ENCODE peak calls at places on chromosomes 11 and 22, in seven cellular contexts. One of them, this sample, is unnamed.

GRCh38 chr22:30408388-30409101 is 11.7 kb downstream of the SEC14L2 start:
- DNase-seq in endodermal cell: no peak
- DNase-seq in upper lobe of right lung: no peak
- DNase-seq in brain microvascular endothelial cell: peak
- DNase-seq in esophagus squamous epithelium: no peak
- DNase-seq in IMR-90: peak
- DNase-seq in lower lobe of right lung: no peak
- DNase-seq in this sample: no peak

GRCh38 chr11:92838655-92839334 is 130.7 kb upstream of the MTNR1B start:
- DNase-seq in endodermal cell: peak
- DNase-seq in upper lobe of right lung: no peak
- DNase-seq in brain microvascular endothelial cell: peak
- DNase-seq in esophagus squamous epithelium: no peak
- DNase-seq in IMR-90: peak
- DNase-seq in lower lobe of right lung: no peak
- DNase-seq in this sample: no peak

GRCh38 chr11:115552151-115552550 is 47.9 kb upstream of the CADM1 start:
- DNase-seq in endodermal cell: no peak
- DNase-seq in upper lobe of right lung: no peak
- DNase-seq in brain microvascular endothelial cell: no peak
- DNase-seq in esophagus squamous epithelium: no peak
- DNase-seq in IMR-90: no peak
- DNase-seq in lower lobe of right lung: no peak
- DNase-seq in this sample: no peak

GRCh38 chr22:37111156-37111717 is 1.7 kb upstream of the TMPRSS6 start:
- DNase-seq in endodermal cell: no peak
- DNase-seq in upper lobe of right lung: no peak
- DNase-seq in brain microvascular endothelial cell: no peak
- DNase-seq in esophagus squamous epithelium: no peak
- DNase-seq in IMR-90: no peak
- DNase-seq in lower lobe of right lung: no peak
- DNase-seq in this sample: no peak

GRCh38 chr11:86414032-86414431 is 39.3 kb downstream of the CCDC81 start:
- DNase-seq in endodermal cell: no peak
- DNase-seq in upper lobe of right lung: no peak
- DNase-seq in brain microvascular endothelial cell: no peak
- DNase-seq in esophagus squamous epithelium: no peak
- DNase-seq in IMR-90: no peak
- DNase-seq in lower lobe of right lung: no peak
- DNase-seq in this sample: no peak

GRCh38 chr11:44190883-44191230 is 95.4 kb downstream of the EXT2 start:
- DNase-seq in endodermal cell: no peak
- DNase-seq in upper lobe of right lung: no peak
- DNase-seq in brain microvascular endothelial cell: no peak
- DNase-seq in esophagus squamous epithelium: no peak
- DNase-seq in IMR-90: peak
- DNase-seq in lower lobe of right lung: no peak
- DNase-seq in this sample: no peak

GRCh38 chr22:30026751-30027150 is 53.5 kb upstream of the HORMAD2 start:
- DNase-seq in endodermal cell: no peak
- DNase-seq in upper lobe of right lung: no peak
- DNase-seq in brain microvascular endothelial cell: no peak
- DNase-seq in esophagus squamous epithelium: no peak
- DNase-seq in IMR-90: no peak
- DNase-seq in lower lobe of right lung: no peak
- DNase-seq in this sample: no peak

GRCh38 chr11:119533931-119534694 is 111.1 kb upstream of the THY1 start:
- DNase-seq in endodermal cell: peak
- DNase-seq in upper lobe of right lung: peak
- DNase-seq in brain microvascular endothelial cell: peak
- DNase-seq in esophagus squamous epithelium: no peak
- DNase-seq in IMR-90: peak
- DNase-seq in lower lobe of right lung: peak
- DNase-seq in this sample: peak

GRCh38 chr11:64561984-64562722 is 28.9 kb upstream of the SLC22A12 start:
- DNase-seq in endodermal cell: no peak
- DNase-seq in upper lobe of right lung: peak
- DNase-seq in brain microvascular endothelial cell: no peak
- DNase-seq in esophagus squamous epithelium: no peak
- DNase-seq in IMR-90: no peak
- DNase-seq in lower lobe of right lung: peak
- DNase-seq in this sample: no peak

GRCh38 chr22:36762687-36763260 is 13.1 kb downstream of the IFT27 start:
- DNase-seq in endodermal cell: peak
- DNase-seq in upper lobe of right lung: peak
- DNase-seq in brain microvascular endothelial cell: no peak
- DNase-seq in esophagus squamous epithelium: no peak
- DNase-seq in IMR-90: peak
- DNase-seq in lower lobe of right lung: peak
- DNase-seq in this sample: peak

GRCh38 chr11:47204633-47204989 is 10.2 kb upstream of the DDB2 start:
- DNase-seq in endodermal cell: peak
- DNase-seq in upper lobe of right lung: no peak
- DNase-seq in brain microvascular endothelial cell: peak
- DNase-seq in esophagus squamous epithelium: no peak
- DNase-seq in IMR-90: peak
- DNase-seq in lower lobe of right lung: no peak
- DNase-seq in this sample: no peak

GRCh38 chr11:12290477-12290922 is 86.9 kb upstream of the PARVA start:
- DNase-seq in endodermal cell: no peak
- DNase-seq in upper lobe of right lung: no peak
- DNase-seq in brain microvascular endothelial cell: no peak
- DNase-seq in esophagus squamous epithelium: no peak
- DNase-seq in IMR-90: no peak
- DNase-seq in lower lobe of right lung: no peak
- DNase-seq in this sample: no peak

GRCh38 chr11:95705485-95706124 is 84.0 kb downstream of the FAM76B start:
- DNase-seq in endodermal cell: peak
- DNase-seq in upper lobe of right lung: peak
- DNase-seq in brain microvascular endothelial cell: peak
- DNase-seq in esophagus squamous epithelium: peak
- DNase-seq in IMR-90: peak
- DNase-seq in lower lobe of right lung: peak
- DNase-seq in this sample: peak

GRCh38 chr11:5968394-5968793 is at the start of gene OR56A5:
- DNase-seq in endodermal cell: no peak
- DNase-seq in upper lobe of right lung: no peak
- DNase-seq in brain microvascular endothelial cell: no peak
- DNase-seq in esophagus squamous epithelium: no peak
- DNase-seq in IMR-90: no peak
- DNase-seq in lower lobe of right lung: no peak
- DNase-seq in this sample: no peak

GRCh38 chr11:77252555-77253270 is 48.8 kb downstream of the GDPD4 start:
- DNase-seq in endodermal cell: no peak
- DNase-seq in upper lobe of right lung: no peak
- DNase-seq in brain microvascular endothelial cell: no peak
- DNase-seq in esophagus squamous epithelium: no peak
- DNase-seq in IMR-90: no peak
- DNase-seq in lower lobe of right lung: no peak
- DNase-seq in this sample: no peak

GRCh38 chr11:19929655-19930054 is 217.0 kb downstream of the NAV2 start:
- DNase-seq in endodermal cell: no peak
- DNase-seq in upper lobe of right lung: no peak
- DNase-seq in brain microvascular endothelial cell: peak
- DNase-seq in esophagus squamous epithelium: no peak
- DNase-seq in IMR-90: peak
- DNase-seq in lower lobe of right lung: no peak
- DNase-seq in this sample: no peak

GRCh38 chr22:50622723-50623327 is 5.1 kb downstream of the ARSA start:
- DNase-seq in endodermal cell: peak
- DNase-seq in upper lobe of right lung: no peak
- DNase-seq in brain microvascular endothelial cell: no peak
- DNase-seq in esophagus squamous epithelium: no peak
- DNase-seq in IMR-90: no peak
- DNase-seq in lower lobe of right lung: no peak
- DNase-seq in this sample: peak

GRCh38 chr22:23113067-23113846 is 28.5 kb downstream of the RSPH14 start:
- DNase-seq in endodermal cell: no peak
- DNase-seq in upper lobe of right lung: no peak
- DNase-seq in brain microvascular endothelial cell: no peak
- DNase-seq in esophagus squamous epithelium: no peak
- DNase-seq in IMR-90: peak
- DNase-seq in lower lobe of right lung: no peak
- DNase-seq in this sample: no peak

GRCh38 chr11:59523541-59523940 is 12.2 kb downstream of the OR4D9 start:
- DNase-seq in endodermal cell: peak
- DNase-seq in upper lobe of right lung: no peak
- DNase-seq in brain microvascular endothelial cell: no peak
- DNase-seq in esophagus squamous epithelium: no peak
- DNase-seq in IMR-90: no peak
- DNase-seq in lower lobe of right lung: no peak
- DNase-seq in this sample: no peak

GRCh38 chr11:64360403-64360980 is 1.5 kb downstream of the RPS6KA4 start:
- DNase-seq in endodermal cell: peak
- DNase-seq in upper lobe of right lung: no peak
- DNase-seq in brain microvascular endothelial cell: no peak
- DNase-seq in esophagus squamous epithelium: no peak
- DNase-seq in IMR-90: no peak
- DNase-seq in lower lobe of right lung: no peak
- DNase-seq in this sample: no peak

GRCh38 chr11:17931595-17931994 is 81.3 kb downstream of the SERGEF start:
- DNase-seq in endodermal cell: peak
- DNase-seq in upper lobe of right lung: no peak
- DNase-seq in brain microvascular endothelial cell: no peak
- DNase-seq in esophagus squamous epithelium: no peak
- DNase-seq in IMR-90: peak
- DNase-seq in lower lobe of right lung: no peak
- DNase-seq in this sample: no peak

GRCh38 chr22:30947163-30947820 is 21.3 kb downstream of the MORC2 start:
- DNase-seq in endodermal cell: peak
- DNase-seq in upper lobe of right lung: no peak
- DNase-seq in brain microvascular endothelial cell: no peak
- DNase-seq in esophagus squamous epithelium: no peak
- DNase-seq in IMR-90: no peak
- DNase-seq in lower lobe of right lung: no peak
- DNase-seq in this sample: no peak

GRCh38 chr22:28379075-28379806 is 300.4 kb downstream of the TTC28 start:
- DNase-seq in endodermal cell: no peak
- DNase-seq in upper lobe of right lung: no peak
- DNase-seq in brain microvascular endothelial cell: no peak
- DNase-seq in esophagus squamous epithelium: no peak
- DNase-seq in IMR-90: no peak
- DNase-seq in lower lobe of right lung: no peak
- DNase-seq in this sample: no peak
- H3K4me3 ChIP-seq in endodermal cell: no peak
- H3K4me3 ChIP-seq in upper lobe of right lung: no peak
- H3K4me3 ChIP-seq in brain microvascular endothelial cell: no peak
- H3K4me3 ChIP-seq in esophagus squamous epithelium: no peak
- H3K4me3 ChIP-seq in IMR-90: no peak
- H3K4me3 ChIP-seq in lower lobe of right lung: no peak
- H3K4me3 ChIP-seq in this sample: no peak

GRCh38 chr22:39471421-39472141 is 14.8 kb downstream of the MGAT3 start:
- DNase-seq in endodermal cell: no peak
- DNase-seq in upper lobe of right lung: peak
- DNase-seq in brain microvascular endothelial cell: peak
- DNase-seq in esophagus squamous epithelium: no peak
- DNase-seq in IMR-90: peak
- DNase-seq in lower lobe of right lung: no peak
- DNase-seq in this sample: no peak
- H3K27ac ChIP-seq in endodermal cell: no peak
- H3K27ac ChIP-seq in upper lobe of right lung: peak
- H3K27ac ChIP-seq in brain microvascular endothelial cell: no peak
- H3K27ac ChIP-seq in esophagus squamous epithelium: peak
- H3K27ac ChIP-seq in IMR-90: peak
- H3K27ac ChIP-seq in lower lobe of right lung: peak
- H3K27ac ChIP-seq in this sample: peak

GRCh38 chr11:24391165-24391564 is 105.7 kb upstream of the LUZP2 start:
- DNase-seq in endodermal cell: no peak
- DNase-seq in upper lobe of right lung: no peak
- DNase-seq in brain microvascular endothelial cell: peak
- DNase-seq in esophagus squamous epithelium: no peak
- DNase-seq in IMR-90: peak
- DNase-seq in lower lobe of right lung: no peak
- DNase-seq in this sample: no peak

GRCh38 chr11:24383137-24383536 is 113.7 kb upstream of the LUZP2 start:
- DNase-seq in endodermal cell: no peak
- DNase-seq in upper lobe of right lung: no peak
- DNase-seq in brain microvascular endothelial cell: no peak
- DNase-seq in esophagus squamous epithelium: no peak
- DNase-seq in IMR-90: no peak
- DNase-seq in lower lobe of right lung: no peak
- DNase-seq in this sample: no peak

GRCh38 chr11:24389575-24389974 is 107.3 kb upstream of the LUZP2 start:
- DNase-seq in endodermal cell: no peak
- DNase-seq in upper lobe of right lung: no peak
- DNase-seq in brain microvascular endothelial cell: no peak
- DNase-seq in esophagus squamous epithelium: no peak
- DNase-seq in IMR-90: no peak
- DNase-seq in lower lobe of right lung: no peak
- DNase-seq in this sample: no peak

GRCh38 chr11:24386551-24387404 is 110.1 kb upstream of the LUZP2 start:
- DNase-seq in endodermal cell: peak
- DNase-seq in upper lobe of right lung: no peak
- DNase-seq in brain microvascular endothelial cell: peak
- DNase-seq in esophagus squamous epithelium: no peak
- DNase-seq in IMR-90: peak
- DNase-seq in lower lobe of right lung: no peak
- DNase-seq in this sample: no peak
- TF ChIP-seq CTCF in endodermal cell: peak
- TF ChIP-seq CTCF in upper lobe of right lung: peak
- TF ChIP-seq CTCF in brain microvascular endothelial cell: peak
- TF ChIP-seq CTCF in esophagus squamous epithelium: no peak
- TF ChIP-seq CTCF in IMR-90: peak
- TF ChIP-seq CTCF in lower lobe of right lung: peak
- TF ChIP-seq CTCF in this sample: no peak

DNA sequence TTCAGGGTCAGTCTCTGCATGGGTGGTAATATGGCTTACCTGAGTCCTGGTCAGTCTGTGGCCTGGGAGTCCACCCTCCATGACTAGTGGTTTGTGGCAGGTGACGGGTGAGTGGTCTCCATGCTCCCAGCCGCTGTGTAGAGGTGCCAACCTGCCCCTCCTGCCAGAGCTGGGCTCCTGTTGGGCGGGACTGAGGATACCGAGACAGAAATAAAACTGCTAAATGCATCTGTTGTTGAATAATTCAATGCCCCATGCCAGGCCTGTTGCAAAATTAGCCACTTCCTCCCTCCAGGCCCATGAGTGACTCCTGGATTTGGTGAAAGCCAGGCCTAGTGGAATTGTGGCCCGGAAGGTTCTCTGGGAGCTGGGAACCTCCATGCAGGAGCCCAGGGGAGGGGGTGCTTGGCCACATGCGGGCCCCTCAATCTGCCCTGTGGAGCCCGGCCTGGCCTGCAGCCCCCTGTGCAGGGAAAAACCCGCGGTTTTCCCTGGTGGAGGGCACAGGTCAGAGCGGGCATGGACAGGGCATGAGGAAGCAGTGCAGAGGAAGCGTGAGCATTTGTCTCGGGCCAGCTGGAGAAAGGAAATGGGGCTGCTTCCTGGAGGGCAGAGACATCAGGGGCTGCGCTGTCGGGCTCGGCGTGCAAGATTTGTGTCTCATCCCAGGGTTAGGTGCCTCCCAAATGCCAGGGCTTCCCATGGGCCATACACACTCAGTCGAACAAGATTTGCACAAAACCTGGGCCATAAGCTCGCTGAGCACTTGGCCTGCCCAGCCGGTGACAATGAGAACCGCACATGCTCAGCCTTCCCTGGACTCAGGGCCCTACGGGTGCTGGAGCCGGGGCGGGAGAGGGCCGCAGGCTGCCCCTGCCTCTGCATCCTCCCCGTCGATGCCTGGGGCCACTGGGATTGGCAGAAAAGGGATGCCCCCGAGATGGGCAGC is 66.9 kb downstream of the KCNQ1 start:
- DNase-seq in endodermal cell: no peak
- DNase-seq in upper lobe of right lung: peak
- DNase-seq in brain microvascular endothelial cell: no peak
- DNase-seq in esophagus squamous epithelium: no peak
- DNase-seq in IMR-90: no peak
- DNase-seq in lower lobe of right lung: peak
- DNase-seq in this sample: peak
- H3K4me3 ChIP-seq in endodermal cell: no peak
- H3K4me3 ChIP-seq in upper lobe of right lung: no peak
- H3K4me3 ChIP-seq in brain microvascular endothelial cell: no peak
- H3K4me3 ChIP-seq in esophagus squamous epithelium: no peak
- H3K4me3 ChIP-seq in IMR-90: no peak
- H3K4me3 ChIP-seq in lower lobe of right lung: no peak
- H3K4me3 ChIP-seq in this sample: no peak